ENCODE peak calls at places on chromosomes 11 and 22, in four cellular contexts. One of them, this sample, is unnamed.

GRCh38 chr22:44410396-44411056 is 87.5 kb downstream of the RTL6 start:
- DNase-seq in NCI-H2171: peak
- DNase-seq in GM23338: no peak
- DNase-seq in activated CD4-positive, alpha-beta memory T cell treated with anti-CD3 and anti-CD28 coated beads for 36 hours: no peak
- DNase-seq in this sample: peak

GRCh38 chr11:78560826-78561484 is 13.7 kb downstream of the NARS2 start:
- DNase-seq in NCI-H2171: no peak
- DNase-seq in activated CD4-positive, alpha-beta memory T cell treated with anti-CD3 and anti-CD28 coated beads for 36 hours: no peak
- DNase-seq in GM23338: no peak
- DNase-seq in this sample: no peak

GRCh38 chr11:13687271-13687670 is 18.8 kb downstream of the FAR1 start:
- DNase-seq in NCI-H2171: no peak
- DNase-seq in activated CD4-positive, alpha-beta memory T cell treated with anti-CD3 and anti-CD28 coated beads for 36 hours: no peak
- DNase-seq in GM23338: peak
- DNase-seq in this sample: no peak

GRCh38 chr22:35053060-35053835 is 12.7 kb upstream of the ISX start:
- DNase-seq in GM23338: no peak
- DNase-seq in NCI-H2171: no peak
- DNase-seq in activated CD4-positive, alpha-beta memory T cell treated with anti-CD3 and anti-CD28 coated beads for 36 hours: no peak
- DNase-seq in this sample: no peak

GRCh38 chr11:130312046-130312445 is 2.7 kb downstream of the ZBTB44 start:
- DNase-seq in NCI-H2171: no peak
- DNase-seq in activated CD4-positive, alpha-beta memory T cell treated with anti-CD3 and anti-CD28 coated beads for 36 hours: no peak
- DNase-seq in GM23338: no peak
- DNase-seq in this sample: no peak

GRCh38 chr11:126072141-126072741 is 9.6 kb upstream of the CDON start:
- DNase-seq in GM23338: peak
- DNase-seq in activated CD4-positive, alpha-beta memory T cell treated with anti-CD3 and anti-CD28 coated beads for 36 hours: no peak
- DNase-seq in NCI-H2171: peak
- DNase-seq in this sample: no peak

GRCh38 chr22:40728731-40729189 is 49.5 kb downstream of the MCHR1 start:
- DNase-seq in activated CD4-positive, alpha-beta memory T cell treated with anti-CD3 and anti-CD28 coated beads for 36 hours: peak
- DNase-seq in GM23338: no peak
- DNase-seq in NCI-H2171: peak
- DNase-seq in this sample: no peak

GRCh38 chr11:26186389-26186788 is 145.5 kb upstream of the ANO3 start:
- DNase-seq in GM23338: no peak
- DNase-seq in activated CD4-positive, alpha-beta memory T cell treated with anti-CD3 and anti-CD28 coated beads for 36 hours: no peak
- DNase-seq in NCI-H2171: no peak
- DNase-seq in this sample: no peak

This sample was measured in NCI-H1694 treated with DMSO at 0.1 percent for 48 hours.